ENCODE peak calls at places on chromosomes 13 and 19, in six cellular contexts. A is brain microvascular endothelial cell; U is D341Med; C is AG08396; M is stimulated activated CD4-positive, alpha-beta T cell treated with anti-CD3 and anti-CD28 coated beads, Interleukin-4, amount 100 ng/mL, for 1 hour; Y is suprapubic skin. E is an unnamed sample.

GRCh38 chr13:97855570-97855970 is 97.9 kb upstream of the IPO5 start:
- DNase-seq in A (peak), U (peak), C (peak), M (no peak), Y (no peak), E (no peak)

GRCh38 chr13:59666504-59666903 is 497.2 kb downstream of the DIAPH3 start:
- DNase-seq in A (no peak), U (no peak), C (no peak), M (no peak), Y (no peak), E (no peak)

GRCh38 chr13:101049166-101049850 is 367.0 kb downstream of the NALCN start:
- DNase-seq in A (no peak), U (no peak), C (no peak), M (no peak), Y (no peak), E (no peak)

GRCh38 chr13:73717632-73718031 is 416.6 kb downstream of the KLF12 start:
- DNase-seq in A (peak), U (no peak), C (no peak), M (no peak), Y (no peak), E (no peak)

GRCh38 chr13:30734434-30734833 is 909 bp upstream of the ALOX5AP start:
- DNase-seq in A (no peak), U (no peak), C (no peak), M (no peak), Y (no peak), E (no peak)

GRCh38 chr19:43525836-43526771 is 897 bp downstream of the ETHE1 start:
- DNase-seq in A (no peak), U (peak), C (no peak), M (peak), Y (no peak), E (no peak)

GRCh38 chr19:48858984-48859710 is 9.3 kb downstream of the PLEKHA4 start:
- DNase-seq in A (no peak), U (peak), C (no peak), M (peak), Y (no peak), E (no peak)

GRCh38 chr19:45809643-45810159 is 5.4 kb downstream of the RSPH6A start:
- DNase-seq in A (peak), U (no peak), C (no peak), M (no peak), Y (no peak), E (no peak)

GRCh38 chr19:46299004-46299509 is 2.2 kb downstream of the HIF3A start:
- DNase-seq in A (peak), U (peak), C (peak), M (no peak), Y (peak), E (peak)

GRCh38 chr13:112690242-112690943 is 555 bp downstream of the ATP11A start:
- DNase-seq in A (no peak), U (peak), C (peak), M (peak), Y (peak), E (no peak)

GRCh38 chr19:37654525-37654832 is 786 bp downstream of the ZFP30 start:
- DNase-seq in A (peak), U (no peak), C (no peak), M (no peak), Y (no peak), E (no peak)

GRCh38 chr13:95656386-95657015 is 12.0 kb upstream of the DZIP1 start:
- DNase-seq in A (no peak), U (no peak), C (no peak), M (no peak), Y (no peak), E (no peak)

GRCh38 chr19:33639034-33639681 is 17.4 kb downstream of the CHST8 start:
- DNase-seq in A (no peak), U (no peak), C (no peak), M (no peak), Y (peak), E (peak)

GRCh38 chr19:2271516-2272103 is 10.4 kb downstream of the PEAK3 start:
- DNase-seq in A (peak), U (no peak), C (peak), M (no peak), Y (peak), E (no peak)

GRCh38 chr13:40152904-40153303 is 497.4 kb downstream of the COG6 start:
- DNase-seq in A (no peak), U (no peak), C (no peak), M (no peak), Y (no peak), E (no peak)

GRCh38 chr19:45231891-45232290 is 13.3 kb downstream of the EXOC3L2 start:
- DNase-seq in A (no peak), U (no peak), C (no peak), M (no peak), Y (no peak), E (no peak)

GRCh38 chr19:12766051-12766521 is 9.3 kb downstream of the HOOK2 start:
- DNase-seq in A (peak), U (peak), C (peak), M (peak), Y (peak), E (peak)

GRCh38 chr19:11028146-11028545 is 61.1 kb upstream of the LDLR start:
- DNase-seq in A (no peak), U (no peak), C (no peak), M (no peak), Y (no peak), E (no peak)

GRCh38 chr13:76667551-76667950 is 218.7 kb downstream of the KCTD12 start:
- DNase-seq in A (peak), U (peak), C (peak), M (no peak), Y (no peak), E (no peak)

GRCh38 chr19:345320-345879 is 804 bp upstream of the MIER2 start:
- DNase-seq in A (no peak), U (no peak), C (no peak), M (no peak), Y (peak), E (no peak)

GRCh38 chr19:14371321-14371821 is 9.9 kb upstream of the ADGRE5 start:
- DNase-seq in A (no peak), U (no peak), C (no peak), M (no peak), Y (no peak), E (no peak)

GRCh38 chr19:6778386-6778785 is 5.9 kb downstream of the VAV1 start:
- DNase-seq in A (no peak), U (no peak), C (no peak), M (no peak), Y (no peak), E (no peak)

GRCh38 chr13:106710267-106710666 is 142.3 kb upstream of the ARGLU1 start:
- DNase-seq in A (no peak), U (no peak), C (no peak), M (no peak), Y (no peak), E (no peak)

GRCh38 chr19:50798116-50798942 is 8.1 kb downstream of the ACP4 start:
- DNase-seq in A (no peak), U (no peak), C (no peak), M (no peak), Y (no peak), E (no peak)

GRCh38 chr13:77554079-77554478 is 18.6 kb downstream of the SCEL start:
- DNase-seq in A (no peak), U (no peak), C (no peak), M (no peak), Y (no peak), E (no peak)

GRCh38 chr19:30325657-30326056 is 46.5 kb upstream of the ZNF536 start:
- DNase-seq in A (no peak), U (no peak), C (no peak), M (no peak), Y (peak), E (no peak)

GRCh38 chr19:996051-996838 is 4.0 kb upstream of the GRIN3B start:
- DNase-seq in A (peak), U (peak), C (peak), M (peak), Y (no peak), E (no peak)

GRCh38 chr19:48962029-48962848 is 2.9 kb upstream of the FTL start:
- DNase-seq in A (no peak), U (no peak), C (no peak), M (peak), Y (no peak), E (peak)

GRCh38 chr13:107275945-107276614 is 708.1 kb upstream of the ARGLU1 start:
- DNase-seq in A (no peak), U (no peak), C (no peak), M (no peak), Y (no peak), E (no peak)

GRCh38 chr13:72141845-72142470 is 275.0 kb upstream of the DACH1 start:
- DNase-seq in A (peak), U (no peak), C (no peak), M (no peak), Y (no peak), E (no peak)